ENCODE peak calls at places on chromosomes 3 and 15, in six cellular contexts. H, N, A, I, F and D are unnamed samples.

GRCh38 chr3:165389653-165390052 is 193.5 kb upstream of the SLITRK3 start:
- DNase-seq in H (no peak), N (no peak), A (no peak), I (no peak), F (no peak), D (no peak)

GRCh38 chr15:47737424-47737823 is 20.1 kb downstream of the SEMA6D start:
- DNase-seq in H (no peak), N (no peak), A (no peak), I (no peak), F (no peak), D (no peak)

GRCh38 chr3:114380233-114380645 is 86.4 kb downstream of the TIGIT start:
- DNase-seq in H (no peak), N (no peak), A (no peak), I (no peak), F (no peak), D (no peak)

GRCh38 chr3:131694351-131694750 is 191.6 kb upstream of the MRPL3 start:
- DNase-seq in H (no peak), N (no peak), A (no peak), I (no peak), F (no peak), D (no peak)

GRCh38 chr3:78519281-78519680 is 1248.5 kb downstream of the ROBO1 start:
- DNase-seq in H (no peak), N (no peak), A (no peak), I (no peak), F (no peak), D (no peak)

GRCh38 chr15:86608461-86608860 is 528.8 kb downstream of the AGBL1 start:
- DNase-seq in H (no peak), N (no peak), A (no peak), I (no peak), F (no peak), D (no peak)

GRCh38 chr15:99454941-99455795 is 110.6 kb upstream of the MEF2A start:
- DNase-seq in H (no peak), N (no peak), A (peak), I (peak), F (no peak), D (no peak)

GRCh38 chr3:48187579-48188265 is 495 bp downstream of the CDC25A start:
- DNase-seq in H (peak), N (peak), A (no peak), I (peak), F (no peak), D (peak)

GRCh38 chr3:99720985-99721632 is 82.7 kb downstream of the COL8A1 start:
- DNase-seq in H (no peak), N (no peak), A (no peak), I (no peak), F (peak), D (no peak)

GRCh38 chr3:46664971-46665762 is 28.3 kb downstream of the ALS2CL start:
- DNase-seq in H (no peak), N (no peak), A (no peak), I (no peak), F (no peak), D (no peak)

GRCh38 chr15:81407679-81408078 is 33.7 kb upstream of the TMC3 start:
- DNase-seq in H (no peak), N (no peak), A (no peak), I (no peak), F (no peak), D (no peak)

GRCh38 chr3:172516318-172517214 is 6.7 kb downstream of the TNFSF10 start:
- DNase-seq in H (no peak), N (no peak), A (no peak), I (peak), F (no peak), D (no peak)

GRCh38 chr3:56790016-56790950 is 11.5 kb downstream of the ARHGEF3 start:
- DNase-seq in H (no peak), N (no peak), A (no peak), I (no peak), F (no peak), D (no peak)

GRCh38 chr15:52093167-52093538 is 19.4 kb downstream of the BCL2L10 start:
- DNase-seq in H (no peak), N (no peak), A (no peak), I (no peak), F (no peak), D (no peak)

GRCh38 chr3:67940200-67940952 is 286.0 kb upstream of the SUCLG2 start:
- DNase-seq in H (no peak), N (no peak), A (no peak), I (peak), F (no peak), D (no peak)

GRCh38 chr3:45656575-45657363 is 32.4 kb upstream of the SACM1L start:
- DNase-seq in H (peak), N (peak), A (peak), I (peak), F (peak), D (peak)

GRCh38 chr3:150372320-150373118 is 35.6 kb upstream of the TSC22D2 start:
- DNase-seq in H (no peak), N (no peak), A (no peak), I (no peak), F (no peak), D (no peak)

GRCh38 chr3:48634661-48635221 is 520 bp downstream of the SLC26A6 start:
- DNase-seq in H (peak), N (peak), A (peak), I (peak), F (no peak), D (peak)

GRCh38 chr3:162441716-162442115 is 945.1 kb downstream of the OTOL1 start:
- DNase-seq in H (no peak), N (no peak), A (no peak), I (no peak), F (no peak), D (no peak)

GRCh38 chr3:178778579-178778978 is 242.3 kb downstream of the KCNMB2 start:
- DNase-seq in H (no peak), N (no peak), A (no peak), I (no peak), F (no peak), D (no peak)

GRCh38 chr15:45790325-45790943 is 155.6 kb downstream of the SQOR start:
- DNase-seq in H (no peak), N (no peak), A (peak), I (peak), F (no peak), D (peak)

GRCh38 chr3:64220161-64220560 is 5.1 kb downstream of the PRICKLE2 start:
- DNase-seq in H (no peak), N (no peak), A (no peak), I (no peak), F (peak), D (no peak)

GRCh38 chr3:135860761-135861160 is 104.8 kb upstream of the PPP2R3A start:
- DNase-seq in H (no peak), N (no peak), A (no peak), I (no peak), F (no peak), D (no peak)

GRCh38 chr3:123949606-123950005 is 11.4 kb downstream of the CCDC14 start:
- DNase-seq in H (no peak), N (no peak), A (no peak), I (no peak), F (no peak), D (no peak)

GRCh38 chr3:152318512-152318911 is 49.8 kb downstream of the MBNL1 start:
- DNase-seq in H (no peak), N (no peak), A (no peak), I (no peak), F (no peak), D (no peak)

GRCh38 chr3:79257811-79258210 is 510.0 kb downstream of the ROBO1 start:
- DNase-seq in H (no peak), N (no peak), A (no peak), I (no peak), F (no peak), D (no peak)

GRCh38 chr3:39668420-39668819 is 141.0 kb upstream of the MYRIP start:
- DNase-seq in H (no peak), N (no peak), A (peak), I (peak), F (no peak), D (peak)

GRCh38 chr3:194606941-194607340 is 26.3 kb downstream of the TMEM44 start:
- DNase-seq in H (no peak), N (no peak), A (no peak), I (no peak), F (no peak), D (no peak)